ENCODE peak calls at places on chromosome 1, in nine cellular contexts. V is psoas muscle; W is activated naive CD8-positive, alpha-beta T cell treated with anti-CD3 and anti-CD28 coated beads, Interleukin-2, amount 50 U/mL, for 16 hours; A is HTR-8/SVneo; L is cardiac fibroblast; N is ELR; M is transverse colon; Z is pancreas; U is ureter. T is an unnamed sample.

GRCh38 chr1:182394055-182394775 is 2.6 kb upstream of the GLUL start:
- DNase-seq in V (no peak), L (no peak), U (no peak), W (no peak), A (no peak), N (no peak), M (no peak), Z (no peak), T (no peak)

GRCh38 chr1:100670083-100670482 is 49.5 kb upstream of the VCAM1 start:
- DNase-seq in V (no peak), W (no peak), N (no peak), A (no peak), M (no peak), U (no peak), Z (no peak), L (no peak), T (no peak)

GRCh38 chr1:8871539-8871935 is 6.9 kb downstream of the ENO1 start:
- DNase-seq in Z (no peak), L (no peak), W (no peak), M (peak), A (no peak), U (no peak), N (no peak), V (no peak), T (no peak)

GRCh38 chr1:33143698-33144097 is 38.1 kb downstream of the TRIM62 start:
- DNase-seq in M (no peak), Z (no peak), W (no peak), L (peak), N (peak), U (no peak), V (no peak), A (no peak), T (no peak)

GRCh38 chr1:234839663-234840062 is 229.7 kb upstream of the IRF2BP2 start:
- DNase-seq in W (no peak), Z (no peak), M (no peak), A (no peak), L (no peak), V (no peak), U (no peak), N (no peak), T (no peak)

GRCh38 chr1:70211536-70211935 is 6.2 kb upstream of the LRRC40 start:
- DNase-seq in W (no peak), M (no peak), V (no peak), N (no peak), Z (no peak), L (peak), U (no peak), A (no peak), T (no peak)

GRCh38 chr1:233912447-233912846 is 8.0 kb downstream of the SLC35F3 start:
- DNase-seq in U (no peak), M (no peak), W (no peak), N (peak), V (no peak), A (no peak), Z (no peak), L (no peak), T (no peak)

GRCh38 chr1:61692155-61692783 is 32.7 kb downstream of the TM2D1 start:
- DNase-seq in M (peak), U (no peak), N (peak), A (no peak), V (no peak), W (no peak), Z (no peak), L (peak), T (no peak)

GRCh38 chr1:59128239-59128736 is 168.6 kb upstream of the FGGY start:
- DNase-seq in N (peak), V (no peak), A (no peak), L (peak), M (no peak), W (no peak), Z (no peak), U (no peak), T (no peak)

GRCh38 chr1:18352640-18353245 is 128.0 kb upstream of the KLHDC7A start:
- DNase-seq in L (no peak), V (no peak), A (no peak), U (no peak), N (no peak), W (no peak), Z (no peak), M (no peak), T (peak)